ENCODE peak calls at places on chromosomes 12 and 14, in seven cellular contexts. T is GM13977; D is pancreas; W is activated T-cell treated with anti-CD3 and anti-CD28 coated beads for 1 hour; Q is omental fat pad; Z is NCI-H345; X is stimulated activated CD4-positive, alpha-beta T cell treated with anti-CD3 and anti-CD28 coated beads, Interleukin-2, amount 100 ng/mL, for 48 hours. J is an unnamed sample.

GRCh38 chr12:2833810-2834209 is 1.0 kb downstream of the NRIP2 start:
- DNase-seq in T (no peak), D (no peak), W (no peak), Q (no peak), Z (no peak), X (no peak), J (no peak)

GRCh38 chr12:51953925-51954324 is 2.4 kb downstream of the ACVR1B start:
- DNase-seq in T (no peak), D (no peak), W (no peak), Q (no peak), Z (no peak), X (no peak), J (no peak)

GRCh38 chr14:94066089-94066676 is 14.8 kb downstream of the DDX24 start:
- DNase-seq in T (no peak), D (peak; percentile 41), W (no peak), Q (no peak), Z (peak; percentile 77), X (no peak), J (no peak)

GRCh38 chr14:38339704-38340103 is 83.8 kb upstream of the CLEC14A start:
- DNase-seq in T (no peak), D (no peak), W (no peak), Q (no peak), Z (no peak), X (no peak), J (no peak)

GRCh38 chr12:49582840-49583239 is 14.9 kb upstream of the MCRS1 start:
- DNase-seq in T (no peak), D (no peak), W (no peak), Q (no peak), Z (no peak), X (no peak), J (no peak)

GRCh38 chr14:52949711-52950409 is 990 bp downstream of the FERMT2 start:
- DNase-seq in T (no peak), D (no peak), W (no peak), Q (no peak), Z (no peak), X (no peak), J (no peak)

GRCh38 chr12:23238957-23239356 is 614.0 kb downstream of the ETNK1 start:
- DNase-seq in T (no peak), D (no peak), W (no peak), Q (no peak), Z (no peak), X (no peak), J (no peak)

GRCh38 chr14:39083127-39083526 is 19.9 kb downstream of the SEC23A start:
- DNase-seq in T (no peak), D (no peak), W (no peak), Q (no peak), Z (no peak), X (no peak), J (no peak)

GRCh38 chr12:100959481-100959880 is 164.9 kb downstream of the ANO4 start:
- DNase-seq in T (no peak), D (no peak), W (no peak), Q (no peak), Z (no peak), X (no peak), J (no peak)